ENCODE peak calls at places on chromosomes 12 and 14, in nine cellular contexts. J, P, E, F, X, H, L, A and D are unnamed samples.

GRCh38 chr14:33676135-33676566 is 274.7 kb downstream of the EGLN3 start:
- DNase-seq in A (no peak), J (peak; percentile 89), P (peak; percentile 43), H (peak; percentile 27), F (peak; percentile 16), E (no peak), X (peak; percentile 24), L (no peak), D (peak; percentile 70)

GRCh38 chr14:85024931-85025330 is 505.0 kb upstream of the FLRT2 start:
- DNase-seq in P (no peak), L (no peak), E (peak; percentile 28), A (no peak), F (no peak), X (no peak), J (no peak), H (no peak), D (no peak)

GRCh38 chr14:106875503-106875902 is 1349.1 kb downstream of the TMEM121 start:
- DNase-seq in J (no peak), F (no peak), P (no peak), H (no peak), L (no peak), X (no peak), E (no peak), A (no peak), D (peak; percentile 69)

GRCh38 chr14:61466249-61466904 is 145.0 kb downstream of the PRKCH start:
- DNase-seq in A (peak; percentile 78), J (no peak), E (peak; percentile 86), H (peak; percentile 84), L (no peak), F (no peak), X (no peak), P (peak; percentile 36), D (peak; percentile 57)

GRCh38 chr14:85978851-85979250 is 448.9 kb downstream of the FLRT2 start:
- DNase-seq in H (no peak), P (no peak), E (no peak), J (no peak), A (no peak), X (no peak), L (no peak), F (no peak), D (no peak)

GRCh38 chr12:25839470-25839869 is 119.0 kb upstream of the RASSF8 start:
- DNase-seq in E (no peak), X (no peak), L (no peak), A (no peak), H (peak; percentile 73), J (no peak), P (no peak), F (no peak), D (no peak)

GRCh38 chr14:21680072-21680471 is 6.5 kb upstream of the OR4E1 start:
- DNase-seq in X (no peak), J (no peak), F (no peak), L (no peak), H (peak; percentile 21), A (no peak), E (no peak), P (no peak), D (no peak)

GRCh38 chr12:118611295-118611694 is 234.9 kb downstream of the SUDS3 start:
- DNase-seq in J (no peak), E (no peak), A (no peak), F (no peak), X (peak; percentile 16), H (no peak), P (no peak), L (peak; percentile 35), D (no peak)

GRCh38 chr14:34496679-34497513 is 34.9 kb upstream of the SPTSSA start:
- DNase-seq in E (peak; percentile 95), H (peak; percentile 98), F (peak; percentile 97), J (no peak), P (peak; percentile 88), A (peak; percentile 87), L (peak; percentile 40), X (peak; percentile 23), D (no peak)

GRCh38 chr14:33516898-33517436 is 433.9 kb downstream of the EGLN3 start:
- DNase-seq in J (no peak), L (no peak), H (no peak), E (no peak), P (no peak), F (no peak), X (no peak), A (no peak), D (no peak)

GRCh38 chr12:70609739-70610491 is 27.3 kb downstream of the PTPRB start:
- DNase-seq in A (peak; percentile 69), L (no peak), F (no peak), H (peak; percentile 19), P (no peak), E (peak; percentile 25), J (peak; percentile 37), X (peak; percentile 81), D (peak; percentile 37)

GRCh38 chr14:67263499-67264149 is 22.4 kb downstream of the PALS1 start:
- DNase-seq in J (no peak), H (no peak), P (no peak), X (no peak), F (no peak), L (no peak), A (no peak), E (no peak), D (no peak)

GRCh38 chr12:49294086-49294803 is 702 bp upstream of the PRPH start:
- DNase-seq in H (no peak), X (peak; percentile 61), E (peak; percentile 8), L (no peak), P (no peak), A (peak; percentile 51), J (peak; percentile 95), F (no peak), D (no peak)

GRCh38 chr12:49296034-49296835 is 1.3 kb downstream of the PRPH start:
- DNase-seq in P (no peak), F (no peak), J (peak; percentile 67), A (peak; percentile 55), X (peak; percentile 39), E (no peak), H (no peak), L (no peak), D (peak; percentile 90)

GRCh38 chr12:49294804-49295086 is 202 bp upstream of the PRPH start:
- DNase-seq in L (no peak), X (peak; percentile 23), H (no peak), A (no peak), J (no peak), F (no peak), P (no peak), E (no peak), D (no peak)

GRCh38 chr12:49296836-49297694 is 2.1 kb downstream of the PRPH start:
- DNase-seq in X (peak; percentile 29), J (peak; percentile 48), A (peak; percentile 60), H (peak; percentile 55), L (peak; percentile 52), P (no peak), E (no peak), F (peak; percentile 62), D (peak; percentile 84)

GRCh38 chr12:49295087-49296001 is at the start of gene PRPH:
- DNase-seq in F (no peak), H (no peak), L (no peak), X (peak; percentile 40), E (no peak), A (peak; percentile 59), P (no peak), J (peak; percentile 80), D (peak; percentile 79)
- H3K4me3 ChIP-seq in F (no peak within 1 kb of the TSS), H (no peak within 1 kb of the TSS), L (no peak within 1 kb of the TSS), X (no peak within 1 kb of the TSS), E (no peak within 1 kb of the TSS), A (no peak within 1 kb of the TSS), P (no peak within 1 kb of the TSS), J (peak within 1 kb of the TSS; percentile 89), D (no peak within 1 kb of the TSS)

GRCh38 chr12:115172521-115172920 is 488.5 kb upstream of the TBX3 start:
- DNase-seq in J (no peak), F (no peak), E (no peak), A (no peak), H (no peak), L (no peak), P (no peak), X (no peak), D (no peak)

GRCh38 chr12:115163710-115164109 is 479.7 kb upstream of the TBX3 start:
- DNase-seq in X (no peak), E (no peak), J (no peak), H (no peak), P (no peak), A (no peak), L (no peak), F (no peak), D (no peak)

GRCh38 chr12:115166698-115167315 is 482.8 kb upstream of the TBX3 start:
- DNase-seq in H (no peak), L (no peak), X (no peak), P (no peak), A (no peak), J (no peak), E (no peak), F (no peak), D (no peak)
- TF ChIP-seq CTCF in H (no peak), L (no peak), X (peak; percentile 39), P (no peak), A (no peak), J (peak; percentile 49), E (no peak), F (no peak), D (no peak)

DNA sequence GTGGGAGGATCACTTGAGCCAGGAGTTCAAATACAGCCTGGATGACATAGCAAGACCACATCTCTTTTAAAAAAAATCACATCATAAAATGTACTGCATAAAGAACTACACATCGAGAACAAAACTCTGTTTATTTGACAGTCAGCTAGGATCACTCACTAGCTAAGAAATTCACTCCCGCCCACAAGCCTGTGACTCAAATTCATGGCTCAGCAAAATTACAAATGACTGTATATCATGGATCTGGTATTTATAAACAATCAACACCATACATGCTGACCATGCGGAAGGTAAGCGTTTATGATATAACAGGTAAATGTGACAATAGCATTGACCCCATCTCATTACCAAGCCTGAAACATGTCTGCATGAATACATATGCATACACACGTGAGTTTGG is 206.5 kb downstream of the EFCAB11 start:
- DNase-seq in X (no peak), E (no peak), L (no peak), F (no peak), H (peak; percentile 25), J (no peak), P (no peak), A (no peak), D (no peak)
- H3K4me1 ChIP-seq in X (no peaks in the 10 kb centered on the region), E (peaks cover 5% of the 10 kb centered on the region), L (no peaks in the 10 kb centered on the region), F (no peaks in the 10 kb centered on the region), H (no peaks in the 10 kb centered on the region), J (peaks cover 3% of the 10 kb centered on the region), P (no peaks in the 10 kb centered on the region), A (no peaks in the 10 kb centered on the region), D (peaks cover 3% of the 10 kb centered on the region)

GRCh38 chr12:53302903-53303302 is 3.4 kb downstream of the MYG1 start:
- DNase-seq in F (no peak), H (no peak), X (no peak), A (no peak), J (no peak), L (no peak), E (no peak), P (no peak), D (no peak)

GRCh38 chr12:53299454-53300180 is at the start of gene MYG1:
- DNase-seq in E (peak; percentile 92), P (peak; percentile 76), A (peak; percentile 91), X (peak; percentile 90), L (peak; percentile 89), F (peak; percentile 80), J (peak; percentile 95), H (peak; percentile 78), D (peak; percentile 97)

GRCh38 chr12:53298154-53298553 is 1.3 kb upstream of the MYG1 start:
- DNase-seq in L (no peak), J (no peak), X (no peak), P (no peak), H (no peak), F (no peak), E (no peak), A (no peak), D (no peak)

GRCh38 chr12:53299101-53299453 is 418 bp upstream of the MYG1 start:
- DNase-seq in X (no peak), A (no peak), H (peak; percentile 62), P (no peak), E (peak; percentile 80), J (no peak), L (no peak), F (peak; percentile 29), D (peak; percentile 60)

GRCh38 chr12:53300187-53300586 is 692 bp downstream of the MYG1 start:
- DNase-seq in X (peak; percentile 41), P (no peak), F (no peak), H (peak; percentile 13), J (no peak), L (no peak), A (no peak), E (peak; percentile 43), D (no peak)
- H3K4me3 ChIP-seq in X (peak overlapping the region; percentile 77), P (peak overlapping the region; percentile 97), F (peak overlapping the region; percentile 82), H (peak overlapping the region; percentile 81), J (peak overlapping the region; percentile 97), L (peak overlapping the region; percentile 64), A (peak overlapping the region; percentile 71), E (peak overlapping the region; percentile 10), D (peak overlapping the region; percentile 48)